ENCODE peak calls at places on chromosomes 6 and 20, in seven cellular contexts. V, S, E, H, Y, D and W are unnamed samples.

GRCh38 chr6:24054388-24054787 is 71.6 kb upstream of the NRSN1 start:
- DNase-seq in V (no peak), S (no peak), D (no peak), Y (no peak), E (no peak), H (no peak), W (no peak)

GRCh38 chr20:47318027-47318595 is 38.4 kb downstream of the ZMYND8 start:
- DNase-seq in D (peak), V (peak), H (peak), Y (peak), E (no peak), S (no peak), W (peak)

GRCh38 chr6:109383438-109383940 is 1.2 kb upstream of the CD164 start:
- DNase-seq in S (no peak), V (no peak), E (no peak), D (no peak), H (no peak), Y (no peak), W (no peak)

GRCh38 chr6:73580247-73581149 is 59.7 kb upstream of the EEF1A1 start:
- DNase-seq in S (peak), D (peak), H (peak), E (peak), Y (peak), V (peak), W (peak)

GRCh38 chr20:52540489-52540888 is 348.9 kb upstream of the ZFP64 start:
- DNase-seq in V (no peak), D (no peak), Y (no peak), E (no peak), H (no peak), S (no peak), W (no peak)

GRCh38 chr20:953742-954141 is 37.6 kb upstream of the ANGPT4 start:
- DNase-seq in E (no peak), H (no peak), Y (no peak), S (no peak), V (no peak), D (peak), W (peak)

GRCh38 chr6:35583893-35584688 is 71.4 kb upstream of the TULP1 start:
- DNase-seq in S (peak), H (peak), V (peak), E (no peak), D (peak), Y (peak), W (peak)

GRCh38 chr20:50188879-50189680 is 1.6 kb upstream of the CEBPB start:
- DNase-seq in D (no peak), E (no peak), V (no peak), S (no peak), H (no peak), Y (no peak), W (no peak)

GRCh38 chr20:17787816-17788215 is 88.0 kb downstream of the BANF2 start:
- DNase-seq in D (no peak), H (no peak), E (no peak), V (no peak), Y (no peak), S (no peak), W (no peak)

GRCh38 chr6:112563368-112563767 is 216.2 kb downstream of the RFPL4B start:
- DNase-seq in V (no peak), D (no peak), H (peak), E (no peak), S (no peak), Y (peak), W (peak)